ENCODE peak calls at places on chromosome 15, in seven cellular contexts. One of them, this sample, is unnamed.

GRCh38 chr15:78415284-78415683 is 22.7 kb upstream of the IREB2 start:
- DNase-seq in stimulated activated CD4-positive, alpha-beta T cell treated with anti-CD3 and anti-CD28 coated beads, Interleukin-1b, Interleukin-23, amount 100 ng/mL, for 4 hours: no peak
- DNase-seq in iPS DF 6.9: no peak
- DNase-seq in fibroblast of pulmonary artery: peak
- DNase-seq in H9: no peak
- DNase-seq in OCI-LY7: no peak
- DNase-seq in H4: peak
- DNase-seq in this sample: no peak

GRCh38 chr15:82303956-82304640 is 41.5 kb downstream of the SAXO2 start:
- DNase-seq in H9: no peak
- DNase-seq in H4: no peak
- DNase-seq in iPS DF 6.9: no peak
- DNase-seq in OCI-LY7: no peak
- DNase-seq in stimulated activated CD4-positive, alpha-beta T cell treated with anti-CD3 and anti-CD28 coated beads, Interleukin-1b, Interleukin-23, amount 100 ng/mL, for 4 hours: no peak
- DNase-seq in fibroblast of pulmonary artery: no peak
- DNase-seq in this sample: no peak

GRCh38 chr15:39595621-39596221 is 14.8 kb downstream of the THBS1 start:
- DNase-seq in H4: no peak
- DNase-seq in stimulated activated CD4-positive, alpha-beta T cell treated with anti-CD3 and anti-CD28 coated beads, Interleukin-1b, Interleukin-23, amount 100 ng/mL, for 4 hours: no peak
- DNase-seq in fibroblast of pulmonary artery: peak
- DNase-seq in OCI-LY7: no peak
- DNase-seq in iPS DF 6.9: no peak
- DNase-seq in H9: no peak
- DNase-seq in this sample: no peak

GRCh38 chr15:74788716-74789151 is 6.9 kb downstream of the CSK start:
- DNase-seq in fibroblast of pulmonary artery: no peak
- DNase-seq in OCI-LY7: peak
- DNase-seq in H9: no peak
- DNase-seq in stimulated activated CD4-positive, alpha-beta T cell treated with anti-CD3 and anti-CD28 coated beads, Interleukin-1b, Interleukin-23, amount 100 ng/mL, for 4 hours: no peak
- DNase-seq in H4: no peak
- DNase-seq in iPS DF 6.9: no peak
- DNase-seq in this sample: no peak

GRCh38 chr15:42650208-42651066 is 75.0 kb downstream of the STARD9 start:
- DNase-seq in H9: peak
- DNase-seq in OCI-LY7: peak
- DNase-seq in iPS DF 6.9: peak
- DNase-seq in H4: peak
- DNase-seq in stimulated activated CD4-positive, alpha-beta T cell treated with anti-CD3 and anti-CD28 coated beads, Interleukin-1b, Interleukin-23, amount 100 ng/mL, for 4 hours: peak
- DNase-seq in fibroblast of pulmonary artery: peak
- DNase-seq in this sample: peak

GRCh38 chr15:95884276-95884675 is 446.2 kb upstream of the NR2F2 start:
- DNase-seq in H4: no peak
- DNase-seq in H9: no peak
- DNase-seq in iPS DF 6.9: peak
- DNase-seq in stimulated activated CD4-positive, alpha-beta T cell treated with anti-CD3 and anti-CD28 coated beads, Interleukin-1b, Interleukin-23, amount 100 ng/mL, for 4 hours: no peak
- DNase-seq in fibroblast of pulmonary artery: no peak
- DNase-seq in OCI-LY7: no peak
- DNase-seq in this sample: no peak

GRCh38 chr15:63277893-63278505 is 594 bp downstream of the APH1B start:
- DNase-seq in OCI-LY7: no peak
- DNase-seq in H9: peak
- DNase-seq in fibroblast of pulmonary artery: no peak
- DNase-seq in H4: no peak
- DNase-seq in stimulated activated CD4-positive, alpha-beta T cell treated with anti-CD3 and anti-CD28 coated beads, Interleukin-1b, Interleukin-23, amount 100 ng/mL, for 4 hours: no peak
- DNase-seq in iPS DF 6.9: no peak
- DNase-seq in this sample: no peak

GRCh38 chr15:74978503-74978902 is 16.9 kb upstream of the SCAMP5 start:
- DNase-seq in H9: no peak
- DNase-seq in fibroblast of pulmonary artery: peak
- DNase-seq in OCI-LY7: no peak
- DNase-seq in H4: peak
- DNase-seq in iPS DF 6.9: no peak
- DNase-seq in stimulated activated CD4-positive, alpha-beta T cell treated with anti-CD3 and anti-CD28 coated beads, Interleukin-1b, Interleukin-23, amount 100 ng/mL, for 4 hours: no peak
- DNase-seq in this sample: no peak

GRCh38 chr15:92896543-92896942 is 3.6 kb upstream of the CHD2 start:
- DNase-seq in fibroblast of pulmonary artery: no peak
- DNase-seq in H4: no peak
- DNase-seq in OCI-LY7: no peak
- DNase-seq in H9: no peak
- DNase-seq in stimulated activated CD4-positive, alpha-beta T cell treated with anti-CD3 and anti-CD28 coated beads, Interleukin-1b, Interleukin-23, amount 100 ng/mL, for 4 hours: no peak
- DNase-seq in iPS DF 6.9: no peak
- DNase-seq in this sample: no peak

GRCh38 chr15:68022061-68022460 is 32.1 kb upstream of the PIAS1 start:
- DNase-seq in H4: no peak
- DNase-seq in H9: no peak
- DNase-seq in stimulated activated CD4-positive, alpha-beta T cell treated with anti-CD3 and anti-CD28 coated beads, Interleukin-1b, Interleukin-23, amount 100 ng/mL, for 4 hours: no peak
- DNase-seq in fibroblast of pulmonary artery: no peak
- DNase-seq in iPS DF 6.9: no peak
- DNase-seq in OCI-LY7: no peak
- DNase-seq in this sample: no peak

GRCh38 chr15:42101861-42102260 is 7.5 kb upstream of the PLA2G4D start:
- DNase-seq in OCI-LY7: no peak
- DNase-seq in H4: no peak
- DNase-seq in stimulated activated CD4-positive, alpha-beta T cell treated with anti-CD3 and anti-CD28 coated beads, Interleukin-1b, Interleukin-23, amount 100 ng/mL, for 4 hours: no peak
- DNase-seq in H9: no peak
- DNase-seq in fibroblast of pulmonary artery: no peak
- DNase-seq in iPS DF 6.9: no peak
- DNase-seq in this sample: no peak

GRCh38 chr15:68157074-68157473 is 48.1 kb downstream of the CALML4 start:
- DNase-seq in fibroblast of pulmonary artery: no peak
- DNase-seq in H4: no peak
- DNase-seq in OCI-LY7: no peak
- DNase-seq in iPS DF 6.9: no peak
- DNase-seq in stimulated activated CD4-positive, alpha-beta T cell treated with anti-CD3 and anti-CD28 coated beads, Interleukin-1b, Interleukin-23, amount 100 ng/mL, for 4 hours: no peak
- DNase-seq in H9: no peak
- DNase-seq in this sample: no peak

GRCh38 chr15:77986891-77987764 is 90.4 kb downstream of the TBC1D2B start:
- DNase-seq in stimulated activated CD4-positive, alpha-beta T cell treated with anti-CD3 and anti-CD28 coated beads, Interleukin-1b, Interleukin-23, amount 100 ng/mL, for 4 hours: no peak
- DNase-seq in iPS DF 6.9: no peak
- DNase-seq in fibroblast of pulmonary artery: no peak
- DNase-seq in H4: no peak
- DNase-seq in OCI-LY7: no peak
- DNase-seq in H9: peak
- DNase-seq in this sample: no peak

GRCh38 chr15:59222106-59222505 is 15.5 kb downstream of the LDHAL6B start:
- DNase-seq in H4: peak
- DNase-seq in OCI-LY7: no peak
- DNase-seq in H9: no peak
- DNase-seq in stimulated activated CD4-positive, alpha-beta T cell treated with anti-CD3 and anti-CD28 coated beads, Interleukin-1b, Interleukin-23, amount 100 ng/mL, for 4 hours: no peak
- DNase-seq in fibroblast of pulmonary artery: peak
- DNase-seq in iPS DF 6.9: no peak
- DNase-seq in this sample: peak

GRCh38 chr15:94555842-94556516 is 324.6 kb downstream of the MCTP2 start:
- DNase-seq in OCI-LY7: no peak
- DNase-seq in H4: no peak
- DNase-seq in fibroblast of pulmonary artery: no peak
- DNase-seq in H9: no peak
- DNase-seq in stimulated activated CD4-positive, alpha-beta T cell treated with anti-CD3 and anti-CD28 coated beads, Interleukin-1b, Interleukin-23, amount 100 ng/mL, for 4 hours: no peak
- DNase-seq in iPS DF 6.9: no peak
- DNase-seq in this sample: no peak

GRCh38 chr15:66138096-66138783 is 115.3 kb downstream of the MEGF11 start:
- DNase-seq in fibroblast of pulmonary artery: no peak
- DNase-seq in stimulated activated CD4-positive, alpha-beta T cell treated with anti-CD3 and anti-CD28 coated beads, Interleukin-1b, Interleukin-23, amount 100 ng/mL, for 4 hours: no peak
- DNase-seq in H9: no peak
- DNase-seq in H4: no peak
- DNase-seq in iPS DF 6.9: no peak
- DNase-seq in OCI-LY7: no peak
- DNase-seq in this sample: no peak

GRCh38 chr15:84840741-84841429 is 23.7 kb downstream of the ALPK3 start:
- DNase-seq in OCI-LY7: no peak
- DNase-seq in stimulated activated CD4-positive, alpha-beta T cell treated with anti-CD3 and anti-CD28 coated beads, Interleukin-1b, Interleukin-23, amount 100 ng/mL, for 4 hours: no peak
- DNase-seq in H4: peak
- DNase-seq in H9: peak
- DNase-seq in fibroblast of pulmonary artery: peak
- DNase-seq in iPS DF 6.9: no peak
- DNase-seq in this sample: no peak

GRCh38 chr15:64211696-64212095 is 48.9 kb upstream of the PPIB start:
- DNase-seq in H9: no peak
- DNase-seq in H4: no peak
- DNase-seq in fibroblast of pulmonary artery: no peak
- DNase-seq in OCI-LY7: no peak
- DNase-seq in stimulated activated CD4-positive, alpha-beta T cell treated with anti-CD3 and anti-CD28 coated beads, Interleukin-1b, Interleukin-23, amount 100 ng/mL, for 4 hours: no peak
- DNase-seq in iPS DF 6.9: no peak
- DNase-seq in this sample: no peak

GRCh38 chr15:25402342-25402741 is 36.5 kb downstream of the UBE3A start:
- DNase-seq in OCI-LY7: no peak
- DNase-seq in iPS DF 6.9: no peak
- DNase-seq in H9: no peak
- DNase-seq in H4: no peak
- DNase-seq in fibroblast of pulmonary artery: no peak
- DNase-seq in stimulated activated CD4-positive, alpha-beta T cell treated with anti-CD3 and anti-CD28 coated beads, Interleukin-1b, Interleukin-23, amount 100 ng/mL, for 4 hours: no peak
- DNase-seq in this sample: no peak

GRCh38 chr15:40768492-40769309 is 1.1 kb upstream of the C15orf62 start:
- DNase-seq in iPS DF 6.9: no peak
- DNase-seq in H4: peak
- DNase-seq in stimulated activated CD4-positive, alpha-beta T cell treated with anti-CD3 and anti-CD28 coated beads, Interleukin-1b, Interleukin-23, amount 100 ng/mL, for 4 hours: no peak
- DNase-seq in H9: no peak
- DNase-seq in OCI-LY7: peak
- DNase-seq in fibroblast of pulmonary artery: no peak
- DNase-seq in this sample: no peak

GRCh38 chr15:33089878-33090757 is 104.4 kb downstream of the FMN1 start:
- DNase-seq in H9: no peak
- DNase-seq in OCI-LY7: no peak
- DNase-seq in iPS DF 6.9: no peak
- DNase-seq in stimulated activated CD4-positive, alpha-beta T cell treated with anti-CD3 and anti-CD28 coated beads, Interleukin-1b, Interleukin-23, amount 100 ng/mL, for 4 hours: no peak
- DNase-seq in H4: peak
- DNase-seq in fibroblast of pulmonary artery: peak
- DNase-seq in this sample: no peak

GRCh38 chr15:28125673-28126651 is 26.8 kb upstream of the OCA2 start:
- DNase-seq in stimulated activated CD4-positive, alpha-beta T cell treated with anti-CD3 and anti-CD28 coated beads, Interleukin-1b, Interleukin-23, amount 100 ng/mL, for 4 hours: no peak
- DNase-seq in iPS DF 6.9: peak
- DNase-seq in H4: peak
- DNase-seq in H9: no peak
- DNase-seq in fibroblast of pulmonary artery: peak
- DNase-seq in OCI-LY7: peak
- DNase-seq in this sample: peak